ENCODE peak calls at places on chromosomes 2 and 18, in seven cellular contexts. Y is IMR-90, L is transverse colon, I is lower leg skin, S is NB4, R is body of pancreas, X is ovary. U is an unnamed sample.

GRCh38 chr2:106997204-106997603 is 111.2 kb upstream of the ST6GAL2 start:
- DNase-seq in Y (no peak), L (no peak), I (no peak), S (no peak), R (no peak), X (no peak), U (no peak)

GRCh38 chr2:127654084-127654837 is 8.3 kb downstream of the GPR17 start:
- DNase-seq in Y (no peak), L (no peak), I (no peak), S (no peak), R (no peak), X (no peak), U (peak)

GRCh38 chr18:47893939-47894699 is 36.3 kb downstream of the SMAD2 start:
- DNase-seq in Y (peak), L (no peak), I (no peak), S (no peak), R (no peak), X (no peak), U (no peak)

GRCh38 chr2:236871500-236872001 is 214.1 kb upstream of the COPS8 start:
- DNase-seq in Y (peak), L (peak), I (peak), S (peak), R (no peak), X (no peak), U (no peak)

GRCh38 chr18:59006461-59007067 is 133.1 kb upstream of the SEC11C start:
- DNase-seq in Y (no peak), L (no peak), I (no peak), S (no peak), R (no peak), X (no peak), U (no peak)

GRCh38 chr2:182716665-182716990 is 571 bp downstream of the DNAJC10 start:
- DNase-seq in Y (no peak), L (peak), I (no peak), S (no peak), R (peak), X (no peak), U (peak)

GRCh38 chr2:124959582-124959981 is 934.5 kb downstream of the CNTNAP5 start:
- DNase-seq in Y (no peak), L (no peak), I (no peak), S (no peak), R (no peak), X (no peak), U (no peak)

GRCh38 chr18:7805096-7805495 is 238.0 kb downstream of the PTPRM start:
- DNase-seq in Y (no peak), L (no peak), I (no peak), S (no peak), R (no peak), X (no peak), U (no peak)

GRCh38 chr2:28750316-28751101 is 1.1 kb upstream of the PPP1CB start:
- DNase-seq in Y (peak), L (peak), I (no peak), S (peak), R (peak), X (no peak), U (no peak)

GRCh38 chr2:84022810-84023431 is 436.2 kb downstream of the SUCLG1 start:
- DNase-seq in Y (peak), L (peak), I (peak), S (peak), R (peak), X (no peak), U (no peak)

GRCh38 chr2:64424421-64424987 is 29.5 kb upstream of the LGALSL start:
- DNase-seq in Y (no peak), L (peak), I (no peak), S (no peak), R (no peak), X (no peak), U (no peak)

GRCh38 chr2:44544991-44545390 is 183.2 kb downstream of the CAMKMT start:
- DNase-seq in Y (no peak), L (no peak), I (no peak), S (no peak), R (no peak), X (no peak), U (no peak)

GRCh38 chr2:120661551-120661950 is 74.1 kb upstream of the GLI2 start:
- DNase-seq in Y (no peak), L (no peak), I (no peak), S (no peak), R (peak), X (peak), U (no peak)

GRCh38 chr2:191264647-191265079 is 19.5 kb downstream of the MYO1B start:
- DNase-seq in Y (peak), L (no peak), I (no peak), S (no peak), R (no peak), X (no peak), U (no peak)

DNA sequence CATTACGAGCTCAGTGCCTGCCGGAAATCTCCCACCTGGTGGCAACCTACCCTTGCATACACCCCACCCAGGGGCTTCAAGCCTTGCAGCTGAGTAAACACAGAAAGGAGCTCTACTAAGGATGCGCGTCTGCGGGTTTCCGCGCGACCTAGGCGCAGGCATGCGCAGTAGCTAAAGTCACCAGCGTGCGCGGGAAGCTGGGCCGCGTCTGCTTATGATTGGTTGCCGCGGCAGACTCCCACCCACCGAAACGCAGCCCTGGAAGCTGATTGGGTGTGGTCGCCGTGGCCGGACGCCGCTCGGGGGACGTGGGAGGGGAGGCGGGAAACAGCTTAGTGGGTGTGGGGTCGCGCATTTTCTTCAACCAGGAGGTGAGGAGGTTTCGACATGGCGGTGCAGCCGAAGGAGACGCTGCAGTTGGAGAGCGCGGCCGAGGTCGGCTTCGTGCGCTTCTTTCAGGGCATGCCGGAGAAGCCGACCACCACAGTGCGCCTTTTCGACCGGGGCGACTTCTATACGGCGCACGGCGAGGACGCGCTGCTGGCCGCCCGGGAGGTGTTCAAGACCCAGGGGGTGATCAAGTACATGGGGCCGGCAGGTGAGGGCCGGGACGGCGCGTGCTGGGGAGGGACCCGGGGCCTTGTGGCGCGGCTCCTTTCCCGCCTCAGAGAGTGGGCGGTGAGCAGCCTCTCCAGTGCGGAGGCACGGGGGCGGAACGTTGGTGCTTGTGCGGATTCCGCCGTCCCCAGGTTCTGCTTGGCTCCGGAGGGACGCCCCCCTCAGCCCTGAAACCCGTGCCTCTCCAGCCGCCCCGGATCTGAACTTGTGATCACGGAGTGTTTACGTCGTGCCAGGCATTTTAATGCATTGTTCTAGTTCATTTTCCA is at the start of gene MSH2:
- DNase-seq in Y (peak), L (peak), I (peak), S (peak), R (peak), X (peak), U (peak)
- TF ChIP-seq POLR2A in Y (no peak), L (peak), I (no peak), S (peak), R (no peak), X (no peak), U (peak)

GRCh38 chr2:233839447-233839820 is 14.9 kb downstream of the HJURP start:
- DNase-seq in Y (no peak), L (no peak), I (no peak), S (no peak), R (no peak), X (no peak), U (no peak)
- TF ChIP-seq POLR2A in Y (no peak), L (no peak), I (no peak), S (no peak), R (no peak), X (no peak), U (no peak)

GRCh38 chr2:112050311-112050710 is 4.8 kb upstream of the TMEM87B start:
- DNase-seq in Y (no peak), L (no peak), I (no peak), S (no peak), R (no peak), X (no peak), U (no peak)

GRCh38 chr2:112055110-112055832 is at the start of gene TMEM87B:
- DNase-seq in Y (peak), L (peak), I (peak), S (peak), R (peak), X (peak), U (peak)

GRCh38 chr2:112055833-112056625 is 960 bp downstream of the TMEM87B start:
- DNase-seq in Y (peak), L (peak), I (peak), S (peak), R (peak), X (peak), U (no peak)

GRCh38 chr2:112056626-112056987 is 1.5 kb downstream of the TMEM87B start:
- DNase-seq in Y (no peak), L (no peak), I (no peak), S (no peak), R (no peak), X (no peak), U (no peak)

GRCh38 chr2:112053917-112054846 is 887 bp upstream of the TMEM87B start:
- DNase-seq in Y (peak), L (peak), I (peak), S (peak), R (peak), X (peak), U (peak)
- TF ChIP-seq POLR2A in Y (no peak), L (peak), I (no peak), S (peak), R (no peak), X (no peak), U (no peak)

DNA sequence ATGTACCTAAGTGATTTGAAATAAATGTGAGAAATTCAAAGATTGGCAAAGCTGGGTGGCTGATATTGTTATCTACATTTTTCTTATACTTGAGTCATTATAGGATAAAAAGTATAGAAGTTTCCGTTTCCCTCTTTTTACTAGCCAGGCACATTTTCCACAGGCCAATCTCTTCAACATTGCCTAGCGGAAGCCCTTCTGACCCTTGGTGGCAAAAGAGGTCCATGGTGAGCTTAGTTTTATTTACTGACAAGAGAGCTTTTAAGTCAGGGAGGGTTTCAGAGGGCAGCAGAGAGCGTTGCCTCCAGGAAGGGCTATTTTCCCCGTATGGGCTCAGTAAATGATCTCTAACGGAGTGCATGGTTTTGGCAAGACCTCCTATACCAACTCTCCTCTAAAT is 15.1 kb upstream of the RHOB start:
- DNase-seq in Y (no peak), L (no peak), I (peak), S (no peak), R (no peak), X (no peak), U (no peak)
- TF ChIP-seq POLR2A in Y (no peak), L (no peak), I (no peak), S (no peak), R (no peak), X (no peak), U (no peak)

GRCh38 chr2:48779019-48779418 is 23.5 kb upstream of the LHCGR start:
- DNase-seq in Y (no peak), L (no peak), I (no peak), S (no peak), R (no peak), X (no peak), U (no peak)

DNA sequence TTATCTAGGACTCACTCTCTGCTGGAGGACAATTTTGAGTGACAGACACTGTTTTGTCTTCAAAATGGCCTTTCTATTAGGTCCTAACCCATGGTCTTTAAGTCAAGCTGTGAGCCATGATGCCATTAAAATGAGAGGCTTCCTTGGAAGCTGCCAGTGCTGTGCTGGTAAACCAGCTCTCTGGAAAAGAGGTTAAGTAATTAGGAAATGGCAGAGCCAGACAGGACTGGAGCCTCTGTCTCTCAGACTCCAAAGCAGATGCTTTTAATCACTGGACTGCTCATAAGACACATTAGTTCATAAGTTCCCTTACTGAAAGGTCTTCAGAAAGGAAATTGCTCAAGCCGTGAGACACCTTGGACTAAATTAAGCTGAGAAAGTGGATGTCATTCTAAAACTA is 25.8 kb upstream of the LHCGR start:
- DNase-seq in Y (no peak), L (no peak), I (no peak), S (no peak), R (no peak), X (no peak), U (no peak)
- TF ChIP-seq POLR2A in Y (no peak), L (no peak), I (no peak), S (no peak), R (no peak), X (no peak), U (no peak)

U was measured in upper lobe of left lung.